ENCODE peak calls at places on chromosomes 16 and 17, in five cellular contexts. D is dermis microvascular lymphatic vessel endothelial cell; B is substantia nigra; O is activated T-cell treated with anti-CD3 and anti-CD28 coated beads, Interleukin-2, amount 50 U/mL, for 24 hours; K is stimulated activated effector memory CD8-positive, alpha-beta T cell treated with anti-CD3 and anti-CD28 coated beads, Interleukin-12 subunit alpha, Interleukin-12 subunit beta, amount 100 ng/mL, for 72 hours. Y is an unnamed sample.

GRCh38 chr16:14128097-14128496 is 57.0 kb downstream of the MRTFB start:
- DNase-seq in D (no peak), B (no peak), K (no peak), O (no peak), Y (no peak)

GRCh38 chr16:66414891-66415290 is 12.2 kb upstream of the BEAN1 start:
- DNase-seq in D (no peak), O (no peak), B (no peak), K (no peak), Y (no peak)

GRCh38 chr16:74973304-74973703 is 11.6 kb downstream of the WDR59 start:
- DNase-seq in O (no peak), K (no peak), B (no peak), D (no peak), Y (no peak)

GRCh38 chr17:61152898-61153297 is 246.7 kb upstream of the TBX2 start:
- DNase-seq in D (no peak), K (no peak), B (no peak), O (no peak), Y (no peak)

GRCh38 chr17:57889892-57890856 is 40.3 kb upstream of the MRPS23 start:
- DNase-seq in O (no peak), K (no peak), B (no peak), D (peak), Y (no peak)

GRCh38 chr16:58494981-58495860 is 4.7 kb upstream of the NDRG4 start:
- DNase-seq in O (peak), B (peak), K (no peak), D (peak), Y (peak)

GRCh38 chr17:37756060-37756459 is 11.2 kb upstream of the HNF1B start:
- DNase-seq in B (no peak), O (no peak), K (no peak), D (no peak), Y (no peak)

GRCh38 chr17:17151962-17152361 is 54.2 kb downstream of the PLD6 start:
- DNase-seq in D (peak), K (peak), O (no peak), B (peak), Y (no peak)

GRCh38 chr17:51000835-51001638 is 119.6 kb downstream of the SPAG9 start:
- DNase-seq in B (no peak), K (no peak), D (peak), O (no peak), Y (no peak)

GRCh38 chr16:84650062-84650991 is 2.0 kb downstream of the KLHL36 start:
- DNase-seq in K (no peak), B (no peak), O (no peak), D (no peak), Y (no peak)

GRCh38 chr17:17526369-17526768 is 30.2 kb upstream of the RASD1 start:
- DNase-seq in O (no peak), K (no peak), B (no peak), D (no peak), Y (no peak)

GRCh38 chr17:1810450-1811103 is 19.1 kb downstream of the SMYD4 start:
- DNase-seq in K (no peak), D (no peak), O (no peak), B (no peak), Y (no peak)

GRCh38 chr16:85738878-85739715 is 11.8 kb downstream of the C16orf74 start:
- DNase-seq in B (no peak), O (no peak), K (no peak), D (no peak), Y (no peak)

GRCh38 chr16:27791404-27791719 is 241.4 kb downstream of the KATNIP start:
- DNase-seq in D (no peak), K (no peak), B (no peak), O (no peak), Y (no peak)

GRCh38 chr16:53131363-53132071 is 76.7 kb downstream of the CHD9 start:
- DNase-seq in K (peak), O (peak), B (peak), D (peak), Y (peak)

GRCh38 chr16:55773859-55774549 is 58.9 kb downstream of the CES1 start:
- DNase-seq in K (no peak), B (no peak), D (no peak), O (no peak), Y (no peak)

GRCh38 chr16:72990003-72990521 is 57.9 kb downstream of the ZFHX3 start:
- DNase-seq in D (peak), O (no peak), B (no peak), K (no peak), Y (no peak)

GRCh38 chr17:44749076-44750020 is 9.4 kb upstream of the ADAM11 start:
- DNase-seq in K (no peak), O (no peak), B (no peak), D (no peak), Y (no peak)

GRCh38 chr17:39792523-39793221 is 54.9 kb downstream of the GRB7 start:
- DNase-seq in O (no peak), B (no peak), D (no peak), K (no peak), Y (no peak)

GRCh38 chr16:56632160-56632847 is at the start of gene MT1M:
- DNase-seq in D (no peak), B (no peak), K (no peak), O (no peak), Y (no peak)

GRCh38 chr17:7380321-7380720 is 568 bp upstream of the TNK1 start:
- DNase-seq in K (no peak), D (no peak), O (no peak), B (no peak), Y (no peak)

GRCh38 chr17:35448214-35448898 is at the start of gene SLFN13:
- DNase-seq in D (peak), B (no peak), K (peak), O (peak), Y (peak)

GRCh38 chr17:36808181-36808661 is 129.1 kb upstream of the LHX1 start:
- DNase-seq in D (peak), O (no peak), B (no peak), K (no peak), Y (no peak)

GRCh38 chr17:17146791-17147406 is 59.2 kb downstream of the PLD6 start:
- DNase-seq in B (no peak), D (no peak), K (no peak), O (no peak), Y (peak)

GRCh38 chr16:4935231-4935855 is 1.6 kb downstream of the PPL start:
- DNase-seq in O (no peak), B (no peak), K (no peak), D (no peak), Y (no peak)

GRCh38 chr17:74514632-74515035 is 16.6 kb downstream of the CD300LB start:
- DNase-seq in D (no peak), B (no peak), K (no peak), O (no peak), Y (no peak)

GRCh38 chr16:11692651-11693050 is 24.4 kb downstream of the SNN start:
- DNase-seq in O (no peak), K (no peak), D (no peak), B (no peak), Y (no peak)

GRCh38 chr16:55184052-55184451 is 140.0 kb upstream of the IRX6 start:
- DNase-seq in O (no peak), B (no peak), K (no peak), D (no peak), Y (no peak)

GRCh38 chr16:8828541-8829165 is 31.0 kb downstream of the PMM2 start:
- DNase-seq in K (no peak), O (no peak), D (peak), B (no peak), Y (no peak)

GRCh38 chr16:3857189-3858013 is 23.1 kb downstream of the CREBBP start:
- DNase-seq in B (no peak), O (no peak), D (no peak), K (no peak), Y (no peak)

GRCh38 chr17:73151888-73152633 is 12.7 kb upstream of the SSTR2 start:
- DNase-seq in D (no peak), O (no peak), B (no peak), K (no peak), Y (no peak)

GRCh38 chr16:25045696-25046381 is 30.7 kb upstream of the ARHGAP17 start:
- DNase-seq in D (peak), K (no peak), O (no peak), B (no peak), Y (no peak)

GRCh38 chr17:78805301-78805700 is 23.2 kb upstream of the CYTH1 start:
- DNase-seq in K (peak), O (peak), D (peak), B (no peak), Y (peak)

GRCh38 chr17:63126607-63127006 is 160.6 kb downstream of the TANC2 start:
- DNase-seq in O (no peak), B (no peak), K (no peak), D (no peak), Y (no peak)

GRCh38 chr17:7886227-7887037 is 2.2 kb upstream of the CHD3 start:
- DNase-seq in K (peak), D (peak), B (peak), O (peak), Y (peak)

Y was measured in activated T-helper 2 cell treated with anti-CD3 and anti-CD28 coated beads, Interferon-gamma antibody, Interleukin-2, Interleukin-4, amounts not matched to agents 10 μg/mL and 5 μg/mL and 100 μg/mL, durations not matched to agents 14 hours and 24 hours and 36 hours.